ENCODE peak calls at places on chromosomes 1 and 21, in nine cellular contexts. H is GM12865, M is IMR-90, R is astrocyte of the cerebellum, B is heart left ventricle, N is ascending aorta, G is astrocyte of the spinal cord, Z is PC-3, V is endodermal cell. D is an unnamed sample.
A peak's percentile ranks its signal among the peaks of the same experiment; 100 is the strongest.

GRCh38 chr1:149963358-149963757 is 26.7 kb upstream of the MTMR11 start:
- DNase-seq in N (no peak), Z (no peak), R (no peak), B (no peak), V (no peak), H (no peak), G (no peak), M (no peak), D (no peak)

GRCh38 chr1:40386796-40387195 is 13.3 kb downstream of the SMAP2 start:
- DNase-seq in N (no peak), H (no peak), G (no peak), B (no peak), V (no peak), M (no peak), R (no peak), Z (no peak), D (no peak)

GRCh38 chr1:224726783-224727182 is 110.7 kb downstream of the CNIH3 start:
- DNase-seq in R (peak; percentile 91), N (peak; percentile 27), M (peak; percentile 91), G (peak; percentile 95), V (no peak), H (no peak), B (no peak), Z (no peak), D (peak; percentile 81)

GRCh38 chr1:11779715-11780379 is 17.9 kb downstream of the C1orf167 start:
- DNase-seq in H (no peak), N (no peak), R (no peak), B (no peak), G (no peak), V (no peak), M (no peak), Z (no peak), D (no peak)

GRCh38 chr1:201676061-201676644 is 137.2 kb downstream of the NAV1 start:
- DNase-seq in B (peak; percentile 67), R (peak; percentile 27), N (no peak), M (peak; percentile 39), V (peak; percentile 81), G (peak; percentile 49), Z (no peak), H (no peak), D (no peak)

GRCh38 chr1:155873860-155874259 is 14.5 kb downstream of the SYT11 start:
- DNase-seq in G (peak; percentile 86), H (no peak), Z (peak; percentile 37), V (no peak), M (peak; percentile 80), R (peak; percentile 54), B (no peak), N (no peak), D (no peak)

GRCh38 chr1:125066385-125066784 is 3881.6 kb downstream of the SRGAP2C start:
- DNase-seq in B (peak; percentile 38), M (no peak), G (no peak), Z (no peak), V (no peak), R (no peak), N (no peak), H (no peak), D (no peak)

GRCh38 chr1:85850238-85850637 is 142.0 kb upstream of the ZNHIT6 start:
- DNase-seq in G (peak; percentile 93), V (no peak), M (peak; percentile 95), Z (peak; percentile 96), N (no peak), B (no peak), H (peak; percentile 9), R (peak; percentile 91), D (peak; percentile 77)

GRCh38 chr1:221778535-221779142 is 36.8 kb upstream of the DUSP10 start:
- DNase-seq in B (no peak), R (no peak), M (no peak), N (no peak), V (no peak), Z (no peak), G (no peak), H (peak; percentile 88), D (no peak)

GRCh38 chr21:44552136-44552535 is 831 bp upstream of the KRTAP10-2 start:
- DNase-seq in G (no peak), B (no peak), Z (no peak), V (peak; percentile 39), R (no peak), N (no peak), H (no peak), M (no peak), D (no peak)

GRCh38 chr1:98659879-98660278 is 1.6 kb upstream of the SNX7 start:
- DNase-seq in V (no peak), H (no peak), Z (no peak), M (no peak), B (no peak), G (no peak), N (no peak), R (no peak), D (no peak)

GRCh38 chr1:31380181-31380580 is 7.3 kb upstream of the FABP3 start:
- DNase-seq in M (no peak), G (no peak), Z (no peak), V (no peak), R (no peak), B (no peak), N (no peak), H (no peak), D (no peak)

GRCh38 chr1:152185544-152186391 is 26.7 kb upstream of the RPTN start:
- DNase-seq in N (no peak), G (peak; percentile 68), H (peak; percentile 58), B (no peak), M (peak; percentile 64), Z (peak; percentile 81), R (peak; percentile 56), V (peak; percentile 69), D (no peak)

GRCh38 chr1:53636621-53637171 is 102.3 kb downstream of the GLIS1 start:
- DNase-seq in N (no peak), H (no peak), M (no peak), V (peak; percentile 61), R (no peak), Z (no peak), G (no peak), B (no peak), D (no peak)
- TF ChIP-seq CTCF in N (no peak), H (no peak), M (no peak), V (no peak), R (no peak), Z (no peak), G (no peak), B (no peak), D (no peak)

DNA sequence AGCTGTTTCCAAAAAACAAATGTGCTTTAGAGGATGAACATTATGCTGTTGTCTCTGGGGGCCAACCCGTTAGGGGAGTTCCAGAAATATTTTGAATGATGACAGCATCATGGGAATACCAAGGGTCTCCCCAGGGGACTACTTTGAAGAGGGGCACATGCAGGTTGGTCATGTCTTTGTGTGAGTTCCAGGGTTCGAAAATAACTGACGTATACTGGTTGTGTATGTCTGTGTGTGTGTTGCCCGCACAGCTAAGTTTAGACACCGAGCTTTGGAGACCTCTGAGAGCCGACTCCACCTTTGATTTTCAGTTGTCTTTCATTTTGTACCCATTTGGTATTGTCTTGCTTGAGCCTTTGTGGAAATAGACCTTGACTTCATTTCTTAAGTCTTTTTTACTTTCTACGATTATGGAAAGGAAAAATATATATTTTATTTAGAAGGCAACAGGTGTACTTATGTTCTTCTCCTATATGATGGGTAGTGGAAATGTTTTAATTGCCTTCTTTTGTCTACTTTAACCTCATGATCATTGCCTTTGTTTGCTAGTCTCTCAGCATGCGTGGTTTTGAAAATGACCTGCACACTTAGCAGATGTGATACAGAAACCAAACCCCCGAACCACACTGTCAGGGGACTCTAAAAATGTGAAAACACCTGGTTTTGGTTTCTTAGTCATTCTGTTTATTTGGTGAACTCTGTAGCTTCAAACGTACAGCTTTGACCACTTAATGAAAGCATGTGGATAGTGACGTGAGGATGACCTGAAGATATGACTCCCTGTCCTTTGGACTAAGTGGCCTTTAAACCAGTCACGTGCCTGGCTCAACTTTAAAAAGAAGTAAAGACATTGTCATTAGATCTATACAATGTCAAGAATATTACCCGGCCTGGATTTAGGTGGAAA is 56.5 kb downstream of the GALNT2 start:
- DNase-seq in R (peak; percentile 71), N (no peak), H (peak; percentile 96), V (no peak), Z (no peak), G (peak; percentile 80), B (no peak), M (peak; percentile 89), D (no peak)
- H3K4me3 ChIP-seq in R (no peak overlapping the region), N (no peak overlapping the region), H (peak overlapping the region; percentile 46), V (no peak overlapping the region), Z (no peak overlapping the region), G (no peak overlapping the region), B (no peak overlapping the region), M (no peak overlapping the region), D (no peak overlapping the region)

GRCh38 chr21:41861987-41862386 is 17.2 kb downstream of the PRDM15 start:
- DNase-seq in Z (no peak), V (peak; percentile 66), R (no peak), G (no peak), M (no peak), H (peak; percentile 83), B (no peak), N (no peak), D (no peak)
- TF ChIP-seq CTCF in Z (no peak), V (peak; percentile 36), R (no peak), G (no peak), M (no peak), H (peak; percentile 57), B (no peak), N (no peak), D (no peak)

GRCh38 chr1:16218674-16219071 is 6.2 kb upstream of the ARHGEF19 start:
- DNase-seq in V (no peak), B (no peak), G (no peak), R (no peak), M (no peak), H (no peak), N (no peak), Z (no peak), D (no peak)

GRCh38 chr1:16220101-16220500 is 7.6 kb upstream of the ARHGEF19 start:
- DNase-seq in R (no peak), B (no peak), M (no peak), N (no peak), Z (no peak), H (no peak), V (no peak), G (no peak), D (no peak)

GRCh38 chr1:16215882-16216753 is 3.7 kb upstream of the ARHGEF19 start:
- DNase-seq in M (peak; percentile 69), B (peak; percentile 86), N (peak; percentile 63), G (peak; percentile 88), H (peak; percentile 79), V (peak; percentile 99), R (peak; percentile 44), Z (peak; percentile 82), D (no peak)

GRCh38 chr1:16217061-16217785 is 4.8 kb upstream of the ARHGEF19 start:
- DNase-seq in Z (peak; percentile 97), V (peak; percentile 100), M (peak; percentile 93), N (peak; percentile 93), R (peak; percentile 90), G (peak; percentile 97), B (peak; percentile 100), H (peak; percentile 97), D (peak; percentile 34)

DNA sequence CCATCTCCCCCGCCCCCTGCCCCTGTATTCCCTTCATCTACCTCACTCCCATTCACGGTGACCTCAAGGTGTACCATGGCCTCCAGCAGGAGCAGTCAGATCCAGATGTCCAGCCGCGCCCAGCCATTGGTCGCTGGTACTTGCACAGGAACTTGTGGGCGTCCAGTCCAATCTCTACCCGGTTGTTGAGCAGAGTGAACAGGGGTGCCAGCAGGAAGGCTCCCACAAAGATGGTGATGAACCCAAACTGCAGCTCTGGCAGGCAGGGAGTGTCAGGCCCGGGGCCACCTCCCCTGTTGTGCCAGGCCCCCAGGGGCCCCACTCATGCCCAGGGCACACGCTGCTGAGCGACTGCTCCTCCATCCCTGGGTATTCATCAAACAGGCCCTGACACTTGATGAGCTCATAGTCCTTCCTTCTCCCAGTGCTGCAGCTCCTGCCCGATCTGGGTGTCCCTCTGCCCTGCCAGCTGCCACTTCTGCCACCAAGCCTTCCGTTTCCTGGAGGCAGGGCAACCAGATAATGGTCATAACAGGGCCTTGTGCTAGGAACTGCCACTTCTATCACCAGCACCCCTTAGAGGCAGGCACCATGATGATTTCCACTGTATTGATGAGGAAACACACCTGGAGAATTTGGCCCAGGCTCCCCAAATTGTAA is 5.7 kb upstream of the ARHGEF19 start:
- DNase-seq in H (no peak), V (no peak), N (no peak), B (no peak), R (no peak), G (no peak), M (no peak), Z (no peak), D (no peak)
- H3K4me3 ChIP-seq in H (no peak overlapping the region), V (no peak overlapping the region), N (peak overlapping the region; percentile 43), B (peak overlapping the region; percentile 77), R (no peak overlapping the region), G (no peak overlapping the region), M (no peak overlapping the region), Z (no peak overlapping the region), D (no peak overlapping the region)